ENCODE peak calls at places on chromosome 5, in five cellular contexts. One of them, this sample, is unnamed. For H3K9me3, the result is how much of the 10 kb centered on the place peaks cover.

GRCh38 chr5:169567079-169567478 is 16.5 kb upstream of the SPDL1 start:
- DNase-seq in H1: no peak
- DNase-seq in neuronal stem cell: no peak
- DNase-seq in IMR-90: peak
- DNase-seq in H9: peak
- DNase-seq in this sample: no peak

GRCh38 chr5:81855576-81855975 is 104.7 kb upstream of the SSBP2 start:
- DNase-seq in IMR-90: no peak
- DNase-seq in H9: no peak
- DNase-seq in neuronal stem cell: no peak
- DNase-seq in H1: no peak
- DNase-seq in this sample: no peak

GRCh38 chr5:41517909-41518308 is 7.5 kb upstream of the PLCXD3 start:
- DNase-seq in IMR-90: peak
- DNase-seq in H1: no peak
- DNase-seq in H9: no peak
- DNase-seq in neuronal stem cell: no peak
- DNase-seq in this sample: no peak

GRCh38 chr5:62372600-62372999 is 31.1 kb downstream of the DIMT1 start:
- DNase-seq in neuronal stem cell: no peak
- DNase-seq in IMR-90: no peak
- DNase-seq in H1: no peak
- DNase-seq in H9: no peak
- DNase-seq in this sample: no peak

GRCh38 chr5:31889131-31889561 is 250.2 kb downstream of the PDZD2 start:
- DNase-seq in H1: no peak
- DNase-seq in IMR-90: no peak
- DNase-seq in H9: peak
- DNase-seq in neuronal stem cell: no peak
- DNase-seq in this sample: no peak

GRCh38 chr5:158958048-158958994 is 141.4 kb downstream of the EBF1 start:
- DNase-seq in H1: peak
- DNase-seq in IMR-90: no peak
- DNase-seq in neuronal stem cell: peak
- DNase-seq in H9: peak
- DNase-seq in this sample: no peak

GRCh38 chr5:80187691-80188090 is 68.2 kb downstream of the SERINC5 start:
- DNase-seq in H1: no peak
- DNase-seq in H9: no peak
- DNase-seq in neuronal stem cell: no peak
- DNase-seq in IMR-90: no peak
- DNase-seq in this sample: no peak

GRCh38 chr5:119400248-119400647 is 44.4 kb downstream of the TNFAIP8 start:
- DNase-seq in H9: no peak
- DNase-seq in neuronal stem cell: no peak
- DNase-seq in H1: peak
- DNase-seq in IMR-90: peak
- DNase-seq in this sample: no peak

GRCh38 chr5:177475563-177476427 is 2.4 kb upstream of the DBN1 start:
- DNase-seq in neuronal stem cell: no peak
- DNase-seq in IMR-90: no peak
- DNase-seq in H9: no peak
- DNase-seq in H1: no peak
- DNase-seq in this sample: no peak

GRCh38 chr5:126403871-126404270 is 19.3 kb upstream of the GRAMD2B start:
- DNase-seq in H9: no peak
- DNase-seq in neuronal stem cell: no peak
- DNase-seq in IMR-90: peak
- DNase-seq in H1: no peak
- DNase-seq in this sample: no peak

GRCh38 chr5:93192107-93192506 is 388.9 kb downstream of the NR2F1-AS1 start:
- DNase-seq in IMR-90: peak
- DNase-seq in H1: no peak
- DNase-seq in neuronal stem cell: no peak
- DNase-seq in H9: no peak
- DNase-seq in this sample: peak

GRCh38 chr5:10505517-10506095 is 58.3 kb upstream of the ANKRD33B start:
- DNase-seq in neuronal stem cell: no peak
- DNase-seq in IMR-90: no peak
- DNase-seq in H1: no peak
- DNase-seq in H9: no peak
- DNase-seq in this sample: no peak

GRCh38 chr5:85648495-85648894 is 969.2 kb upstream of the COX7C start:
- DNase-seq in H1: no peak
- DNase-seq in H9: no peak
- DNase-seq in neuronal stem cell: no peak
- DNase-seq in IMR-90: no peak
- DNase-seq in this sample: no peak

GRCh38 chr5:171312129-171312819 is 3.2 kb downstream of the TLX3 start:
- DNase-seq in neuronal stem cell: no peak
- DNase-seq in H1: peak
- DNase-seq in IMR-90: no peak
- DNase-seq in H9: peak
- DNase-seq in this sample: peak

GRCh38 chr5:111584651-111585050 is 72.3 kb upstream of the STARD4 start:
- DNase-seq in IMR-90: peak
- DNase-seq in H1: no peak
- DNase-seq in neuronal stem cell: no peak
- DNase-seq in H9: no peak
- DNase-seq in this sample: peak

GRCh38 chr5:73672130-73672529 is 46.1 kb downstream of the ARHGEF28 start:
- DNase-seq in H9: no peak
- DNase-seq in H1: no peak
- DNase-seq in neuronal stem cell: no peak
- DNase-seq in IMR-90: peak
- DNase-seq in this sample: no peak

GRCh38 chr5:14066326-14066725 is 76.8 kb upstream of the TRIO start:
- DNase-seq in neuronal stem cell: no peak
- DNase-seq in IMR-90: no peak
- DNase-seq in H9: no peak
- DNase-seq in H1: no peak
- DNase-seq in this sample: no peak

GRCh38 chr5:16152601-16153568 is 26.7 kb downstream of the MARCHF11 start:
- DNase-seq in H1: no peak
- DNase-seq in neuronal stem cell: no peak
- DNase-seq in IMR-90: no peak
- DNase-seq in H9: no peak
- DNase-seq in this sample: no peak

GRCh38 chr5:83509535-83509934 is 38.0 kb downstream of the VCAN start:
- DNase-seq in H9: no peak
- DNase-seq in H1: no peak
- DNase-seq in IMR-90: peak
- DNase-seq in neuronal stem cell: no peak
- DNase-seq in this sample: peak

GRCh38 chr5:33850100-33850594 is 41.6 kb downstream of the ADAMTS12 start:
- DNase-seq in IMR-90: peak
- DNase-seq in neuronal stem cell: no peak
- DNase-seq in H9: peak
- DNase-seq in H1: no peak
- DNase-seq in this sample: no peak

GRCh38 chr5:138901716-138902115 is 26.6 kb upstream of the LRRTM2 start:
- DNase-seq in H1: no peak
- DNase-seq in IMR-90: no peak
- DNase-seq in neuronal stem cell: no peak
- DNase-seq in H9: no peak
- DNase-seq in this sample: no peak

GRCh38 chr5:84685121-84685520 is 300.4 kb upstream of the EDIL3 start:
- DNase-seq in IMR-90: no peak
- DNase-seq in neuronal stem cell: no peak
- DNase-seq in H9: no peak
- DNase-seq in H1: no peak
- DNase-seq in this sample: no peak

GRCh38 chr5:41246376-41246775 is 33.0 kb upstream of the C6 start:
- DNase-seq in neuronal stem cell: no peak
- DNase-seq in H9: no peak
- DNase-seq in H1: no peak
- DNase-seq in IMR-90: peak
- DNase-seq in this sample: peak

GRCh38 chr5:134420326-134420725 is 8.6 kb upstream of the CDKN2AIPNL start:
- DNase-seq in H9: no peak
- DNase-seq in IMR-90: peak
- DNase-seq in neuronal stem cell: no peak
- DNase-seq in H1: no peak
- DNase-seq in this sample: peak

GRCh38 chr5:143195496-143195895 is 208.0 kb downstream of the NR3C1 start:
- DNase-seq in H1: no peak
- DNase-seq in IMR-90: peak
- DNase-seq in H9: no peak
- DNase-seq in neuronal stem cell: no peak
- DNase-seq in this sample: no peak

GRCh38 chr5:119356384-119357188 is 767 bp downstream of the TNFAIP8 start:
- DNase-seq in H1: no peak
- DNase-seq in IMR-90: no peak
- DNase-seq in H9: no peak
- DNase-seq in neuronal stem cell: no peak
- DNase-seq in this sample: no peak

GRCh38 chr5:173857231-173857630 is 30.9 kb upstream of the CPEB4 start:
- DNase-seq in H9: no peak
- DNase-seq in H1: no peak
- DNase-seq in IMR-90: no peak
- DNase-seq in neuronal stem cell: no peak
- DNase-seq in this sample: no peak

GRCh38 chr5:112867411-112867810 is 6.3 kb downstream of the SRP19 start:
- DNase-seq in H1: no peak
- DNase-seq in H9: no peak
- DNase-seq in IMR-90: no peak
- DNase-seq in neuronal stem cell: no peak
- DNase-seq in this sample: no peak

GRCh38 chr5:129094087-129094923 is at the start of gene ISOC1:
- DNase-seq in H1: peak
- DNase-seq in H9: peak
- DNase-seq in IMR-90: peak
- DNase-seq in neuronal stem cell: peak
- DNase-seq in this sample: peak

GRCh38 chr5:175772747-175773533 is 98.4 kb upstream of the CPLX2 start:
- DNase-seq in H9: peak
- DNase-seq in H1: peak
- DNase-seq in neuronal stem cell: no peak
- DNase-seq in IMR-90: no peak
- DNase-seq in this sample: no peak

DNA sequence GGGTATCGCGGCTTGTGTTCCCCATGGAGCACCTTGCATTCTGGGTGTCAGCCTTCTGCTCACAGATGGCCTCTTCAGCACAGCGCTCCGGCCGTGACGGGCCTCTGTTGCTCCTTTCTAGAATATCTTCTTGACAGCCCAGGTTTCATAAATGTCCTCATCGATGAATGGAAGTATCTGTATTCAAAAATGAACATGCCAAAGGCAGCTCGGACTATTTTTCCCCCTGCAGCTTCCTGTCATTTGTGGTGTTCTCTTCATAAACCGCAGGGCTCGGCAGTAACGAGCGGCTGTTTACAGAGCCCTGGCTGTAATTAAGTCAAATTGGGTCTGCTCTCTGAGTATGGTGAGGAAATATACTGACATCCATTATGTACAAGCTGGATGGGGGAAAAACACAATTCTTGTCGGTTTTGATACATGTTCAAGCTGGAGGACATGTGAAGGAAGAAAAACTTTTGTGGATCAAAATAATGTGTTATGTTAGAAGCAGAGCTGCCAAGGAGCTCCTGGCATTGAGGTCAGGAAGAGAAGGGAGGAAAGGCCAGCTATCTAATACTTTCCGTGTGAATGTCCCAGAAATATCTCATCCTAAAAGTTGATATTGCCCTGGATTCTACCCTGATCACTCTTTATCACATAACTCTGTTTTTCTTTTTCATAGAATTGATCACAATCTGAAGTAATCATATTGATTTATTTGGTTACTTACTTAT is 154.2 kb upstream of the CD180 start:
- DNase-seq in neuronal stem cell: no peak
- DNase-seq in H9: no peak
- DNase-seq in IMR-90: no peak
- DNase-seq in H1: no peak
- DNase-seq in this sample: no peak
- H3K18ac ChIP-seq in neuronal stem cell: no peak
- H3K18ac ChIP-seq in H9: no peak
- H3K18ac ChIP-seq in IMR-90: no peak
- H3K18ac ChIP-seq in H1: no peak
- H3K18ac ChIP-seq in this sample: no peak

GRCh38 chr5:2509527-2509926 is 241.9 kb downstream of the IRX2 start:
- DNase-seq in neuronal stem cell: no peak
- DNase-seq in H9: no peak
- DNase-seq in IMR-90: no peak
- DNase-seq in H1: no peak
- DNase-seq in this sample: no peak

GRCh38 chr5:2511131-2511530 is 240.3 kb downstream of the IRX2 start:
- DNase-seq in IMR-90: no peak
- DNase-seq in H1: no peak
- DNase-seq in H9: no peak
- DNase-seq in neuronal stem cell: no peak
- DNase-seq in this sample: no peak

GRCh38 chr5:2506603-2507002 is 244.9 kb downstream of the IRX2 start:
- DNase-seq in IMR-90: no peak
- DNase-seq in H1: no peak
- DNase-seq in H9: no peak
- DNase-seq in neuronal stem cell: no peak
- DNase-seq in this sample: no peak

GRCh38 chr5:2507611-2508010 is 243.9 kb downstream of the IRX2 start:
- DNase-seq in H9: no peak
- DNase-seq in neuronal stem cell: no peak
- DNase-seq in H1: no peak
- DNase-seq in IMR-90: no peak
- DNase-seq in this sample: no peak

GRCh38 chr5:2508514-2508913 is 243.0 kb downstream of the IRX2 start:
- DNase-seq in IMR-90: no peak
- DNase-seq in H1: no peak
- DNase-seq in neuronal stem cell: no peak
- DNase-seq in H9: no peak
- DNase-seq in this sample: no peak
- H3K9me3 ChIP-seq in IMR-90: under half
- H3K9me3 ChIP-seq in H1: under half
- H3K9me3 ChIP-seq in neuronal stem cell: under half
- H3K9me3 ChIP-seq in H9: under half
- H3K9me3 ChIP-seq in this sample: under half

DNA sequence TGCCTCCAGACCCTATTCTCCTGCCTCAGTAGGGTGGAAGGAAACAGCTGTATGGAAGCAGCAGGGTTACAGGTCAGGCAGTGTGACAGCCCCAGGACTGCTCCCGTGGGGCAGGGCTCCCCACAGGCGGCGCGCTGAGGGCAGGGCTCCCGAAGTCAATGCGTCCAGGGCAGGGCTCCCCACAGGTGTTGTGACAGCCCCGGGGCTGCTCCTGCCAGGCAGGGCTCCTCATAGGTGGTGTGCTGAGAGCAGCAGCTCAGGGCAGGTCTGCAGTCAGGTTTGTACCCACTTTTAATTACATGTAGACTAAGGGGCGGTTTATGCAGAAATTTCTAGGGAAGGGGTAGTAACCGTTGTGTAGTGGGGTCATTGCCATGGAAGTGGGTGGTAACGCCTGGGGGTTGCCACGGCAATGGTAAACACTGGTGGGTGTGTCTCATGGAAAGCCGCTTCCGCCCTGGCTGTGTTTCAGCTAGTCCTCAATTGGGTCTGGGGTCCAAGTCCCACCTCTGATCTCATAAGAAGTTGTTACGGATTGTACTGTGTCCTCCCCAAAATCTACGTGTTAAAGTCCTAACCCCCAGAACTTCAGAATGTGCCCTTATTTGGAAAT is 16.7 kb upstream of the TERT start:
- DNase-seq in H1: no peak
- DNase-seq in IMR-90: no peak
- DNase-seq in H9: no peak
- DNase-seq in neuronal stem cell: no peak
- DNase-seq in this sample: no peak
- H3K9ac ChIP-seq in H1: no peak
- H3K9ac ChIP-seq in IMR-90: no peak
- H3K9ac ChIP-seq in H9: no peak
- H3K9ac ChIP-seq in neuronal stem cell: no peak
- H3K9ac ChIP-seq in this sample: no peak

GRCh38 chr5:74766887-74767578 is at the start of the genes GFM2 and NSA2:
- DNase-seq in H1: peak
- DNase-seq in H9: peak
- DNase-seq in neuronal stem cell: peak
- DNase-seq in IMR-90: peak
- DNase-seq in this sample: peak
- H3K18ac ChIP-seq in H1: peak
- H3K18ac ChIP-seq in H9: no peak
- H3K18ac ChIP-seq in neuronal stem cell: peak
- H3K18ac ChIP-seq in IMR-90: no peak
- H3K18ac ChIP-seq in this sample: peak

This sample was measured in trophoblast cell.